ENCODE peak calls at places on chromosomes 11 and 22, in eight cellular contexts. One of them, this sample, is unnamed.

GRCh38 chr11:44904261-44905080 is 46.2 kb downstream of the TP53I11 start:
- DNase-seq in fibroblast of lung: no peak
- DNase-seq in Kasumi-1: no peak
- DNase-seq in Calu3: no peak
- DNase-seq in amniotic stem cell: no peak
- DNase-seq in activated naive CD8-positive, alpha-beta T cell treated with anti-CD3 and anti-CD28 coated beads, Interleukin-2, amount 50 U/mL, for 24 hours: no peak
- DNase-seq in NCI-H146: no peak
- DNase-seq in stimulated activated CD4-positive, alpha-beta T cell treated with anti-CD3 and anti-CD28 coated beads, Interleukin-1b, Interleukin-23, amount 100 ng/mL, for 24 hours: no peak
- DNase-seq in this sample: no peak

GRCh38 chr11:5123802-5124521 is 14.2 kb downstream of the OR52A5 start:
- DNase-seq in fibroblast of lung: peak; percentile 77
- DNase-seq in Kasumi-1: peak; percentile 67
- DNase-seq in Calu3: peak; percentile 68
- DNase-seq in amniotic stem cell: peak; percentile 36
- DNase-seq in activated naive CD8-positive, alpha-beta T cell treated with anti-CD3 and anti-CD28 coated beads, Interleukin-2, amount 50 U/mL, for 24 hours: peak; percentile 51
- DNase-seq in NCI-H146: peak; percentile 36
- DNase-seq in stimulated activated CD4-positive, alpha-beta T cell treated with anti-CD3 and anti-CD28 coated beads, Interleukin-1b, Interleukin-23, amount 100 ng/mL, for 24 hours: peak; percentile 7
- DNase-seq in this sample: peak; percentile 69

GRCh38 chr11:26344647-26345046 is 12.7 kb downstream of the ANO3 start:
- DNase-seq in fibroblast of lung: peak; percentile 59
- DNase-seq in Kasumi-1: no peak
- DNase-seq in Calu3: no peak
- DNase-seq in amniotic stem cell: no peak
- DNase-seq in activated naive CD8-positive, alpha-beta T cell treated with anti-CD3 and anti-CD28 coated beads, Interleukin-2, amount 50 U/mL, for 24 hours: no peak
- DNase-seq in NCI-H146: no peak
- DNase-seq in stimulated activated CD4-positive, alpha-beta T cell treated with anti-CD3 and anti-CD28 coated beads, Interleukin-1b, Interleukin-23, amount 100 ng/mL, for 24 hours: no peak
- DNase-seq in this sample: no peak

GRCh38 chr11:86627776-86628455 is 44.5 kb downstream of the ME3 start:
- DNase-seq in fibroblast of lung: no peak
- DNase-seq in Kasumi-1: no peak
- DNase-seq in Calu3: no peak
- DNase-seq in amniotic stem cell: no peak
- DNase-seq in activated naive CD8-positive, alpha-beta T cell treated with anti-CD3 and anti-CD28 coated beads, Interleukin-2, amount 50 U/mL, for 24 hours: no peak
- DNase-seq in NCI-H146: no peak
- DNase-seq in stimulated activated CD4-positive, alpha-beta T cell treated with anti-CD3 and anti-CD28 coated beads, Interleukin-1b, Interleukin-23, amount 100 ng/mL, for 24 hours: no peak
- DNase-seq in this sample: no peak

GRCh38 chr11:121575250-121575962 is 122.6 kb upstream of the SORL1-AS1 start:
- DNase-seq in fibroblast of lung: peak; percentile 89
- DNase-seq in Kasumi-1: no peak
- DNase-seq in Calu3: no peak
- DNase-seq in amniotic stem cell: no peak
- DNase-seq in activated naive CD8-positive, alpha-beta T cell treated with anti-CD3 and anti-CD28 coated beads, Interleukin-2, amount 50 U/mL, for 24 hours: no peak
- DNase-seq in NCI-H146: peak; percentile 84
- DNase-seq in stimulated activated CD4-positive, alpha-beta T cell treated with anti-CD3 and anti-CD28 coated beads, Interleukin-1b, Interleukin-23, amount 100 ng/mL, for 24 hours: no peak
- DNase-seq in this sample: no peak

GRCh38 chr11:47177846-47178245 is 1.2 kb upstream of the ARFGAP2 start:
- DNase-seq in fibroblast of lung: no peak
- DNase-seq in Kasumi-1: no peak
- DNase-seq in Calu3: no peak
- DNase-seq in amniotic stem cell: no peak
- DNase-seq in activated naive CD8-positive, alpha-beta T cell treated with anti-CD3 and anti-CD28 coated beads, Interleukin-2, amount 50 U/mL, for 24 hours: no peak
- DNase-seq in NCI-H146: no peak
- DNase-seq in stimulated activated CD4-positive, alpha-beta T cell treated with anti-CD3 and anti-CD28 coated beads, Interleukin-1b, Interleukin-23, amount 100 ng/mL, for 24 hours: no peak
- DNase-seq in this sample: no peak

GRCh38 chr11:113179181-113179701 is 135.1 kb upstream of the TTC12 start:
- DNase-seq in fibroblast of lung: no peak
- DNase-seq in Kasumi-1: no peak
- DNase-seq in Calu3: no peak
- DNase-seq in amniotic stem cell: no peak
- DNase-seq in activated naive CD8-positive, alpha-beta T cell treated with anti-CD3 and anti-CD28 coated beads, Interleukin-2, amount 50 U/mL, for 24 hours: no peak
- DNase-seq in NCI-H146: peak; percentile 87
- DNase-seq in stimulated activated CD4-positive, alpha-beta T cell treated with anti-CD3 and anti-CD28 coated beads, Interleukin-1b, Interleukin-23, amount 100 ng/mL, for 24 hours: no peak
- DNase-seq in this sample: no peak

GRCh38 chr22:21760640-21761039 is 25.0 kb upstream of the YPEL1 start:
- DNase-seq in fibroblast of lung: peak; percentile 94
- DNase-seq in Kasumi-1: peak; percentile 16
- DNase-seq in Calu3: no peak
- DNase-seq in amniotic stem cell: peak; percentile 19
- DNase-seq in activated naive CD8-positive, alpha-beta T cell treated with anti-CD3 and anti-CD28 coated beads, Interleukin-2, amount 50 U/mL, for 24 hours: no peak
- DNase-seq in NCI-H146: no peak
- DNase-seq in stimulated activated CD4-positive, alpha-beta T cell treated with anti-CD3 and anti-CD28 coated beads, Interleukin-1b, Interleukin-23, amount 100 ng/mL, for 24 hours: no peak
- DNase-seq in this sample: no peak

GRCh38 chr11:69217276-69218105 is 61.8 kb downstream of the SMIM38 start:
- DNase-seq in fibroblast of lung: peak; percentile 6
- DNase-seq in Kasumi-1: no peak
- DNase-seq in Calu3: peak; percentile 19
- DNase-seq in amniotic stem cell: no peak
- DNase-seq in activated naive CD8-positive, alpha-beta T cell treated with anti-CD3 and anti-CD28 coated beads, Interleukin-2, amount 50 U/mL, for 24 hours: no peak
- DNase-seq in NCI-H146: no peak
- DNase-seq in stimulated activated CD4-positive, alpha-beta T cell treated with anti-CD3 and anti-CD28 coated beads, Interleukin-1b, Interleukin-23, amount 100 ng/mL, for 24 hours: no peak
- DNase-seq in this sample: peak; percentile 66

GRCh38 chr11:74403607-74404006 is 5.4 kb upstream of the PGM2L1 start:
- DNase-seq in fibroblast of lung: no peak
- DNase-seq in Kasumi-1: no peak
- DNase-seq in Calu3: no peak
- DNase-seq in amniotic stem cell: no peak
- DNase-seq in activated naive CD8-positive, alpha-beta T cell treated with anti-CD3 and anti-CD28 coated beads, Interleukin-2, amount 50 U/mL, for 24 hours: no peak
- DNase-seq in NCI-H146: no peak
- DNase-seq in stimulated activated CD4-positive, alpha-beta T cell treated with anti-CD3 and anti-CD28 coated beads, Interleukin-1b, Interleukin-23, amount 100 ng/mL, for 24 hours: no peak
- DNase-seq in this sample: no peak

GRCh38 chr22:46295277-46295971 is 1.2 kb upstream of the GTSE1 start:
- DNase-seq in fibroblast of lung: no peak
- DNase-seq in Kasumi-1: no peak
- DNase-seq in Calu3: no peak
- DNase-seq in amniotic stem cell: no peak
- DNase-seq in activated naive CD8-positive, alpha-beta T cell treated with anti-CD3 and anti-CD28 coated beads, Interleukin-2, amount 50 U/mL, for 24 hours: no peak
- DNase-seq in NCI-H146: no peak
- DNase-seq in stimulated activated CD4-positive, alpha-beta T cell treated with anti-CD3 and anti-CD28 coated beads, Interleukin-1b, Interleukin-23, amount 100 ng/mL, for 24 hours: no peak
- DNase-seq in this sample: no peak

GRCh38 chr11:126181939-126182730 is 29.3 kb downstream of the RPUSD4 start:
- DNase-seq in fibroblast of lung: no peak
- DNase-seq in Kasumi-1: no peak
- DNase-seq in Calu3: no peak
- DNase-seq in amniotic stem cell: no peak
- DNase-seq in activated naive CD8-positive, alpha-beta T cell treated with anti-CD3 and anti-CD28 coated beads, Interleukin-2, amount 50 U/mL, for 24 hours: no peak
- DNase-seq in NCI-H146: no peak
- DNase-seq in stimulated activated CD4-positive, alpha-beta T cell treated with anti-CD3 and anti-CD28 coated beads, Interleukin-1b, Interleukin-23, amount 100 ng/mL, for 24 hours: no peak
- DNase-seq in this sample: no peak

GRCh38 chr22:23777776-23778575 is 5.3 kb downstream of the MMP11 start:
- DNase-seq in fibroblast of lung: no peak
- DNase-seq in Kasumi-1: no peak
- DNase-seq in Calu3: no peak
- DNase-seq in amniotic stem cell: no peak
- DNase-seq in activated naive CD8-positive, alpha-beta T cell treated with anti-CD3 and anti-CD28 coated beads, Interleukin-2, amount 50 U/mL, for 24 hours: no peak
- DNase-seq in NCI-H146: no peak
- DNase-seq in stimulated activated CD4-positive, alpha-beta T cell treated with anti-CD3 and anti-CD28 coated beads, Interleukin-1b, Interleukin-23, amount 100 ng/mL, for 24 hours: no peak
- DNase-seq in this sample: no peak

GRCh38 chr22:46421272-46421671 is 85.8 kb downstream of the TRMU start:
- DNase-seq in fibroblast of lung: no peak
- DNase-seq in Kasumi-1: no peak
- DNase-seq in Calu3: no peak
- DNase-seq in amniotic stem cell: no peak
- DNase-seq in activated naive CD8-positive, alpha-beta T cell treated with anti-CD3 and anti-CD28 coated beads, Interleukin-2, amount 50 U/mL, for 24 hours: peak; percentile 10
- DNase-seq in NCI-H146: peak; percentile 56
- DNase-seq in stimulated activated CD4-positive, alpha-beta T cell treated with anti-CD3 and anti-CD28 coated beads, Interleukin-1b, Interleukin-23, amount 100 ng/mL, for 24 hours: no peak
- DNase-seq in this sample: no peak

GRCh38 chr11:134517115-134517514 is 105.1 kb upstream of the B3GAT1 start:
- DNase-seq in fibroblast of lung: no peak
- DNase-seq in Kasumi-1: no peak
- DNase-seq in Calu3: no peak
- DNase-seq in amniotic stem cell: no peak
- DNase-seq in activated naive CD8-positive, alpha-beta T cell treated with anti-CD3 and anti-CD28 coated beads, Interleukin-2, amount 50 U/mL, for 24 hours: no peak
- DNase-seq in NCI-H146: no peak
- DNase-seq in stimulated activated CD4-positive, alpha-beta T cell treated with anti-CD3 and anti-CD28 coated beads, Interleukin-1b, Interleukin-23, amount 100 ng/mL, for 24 hours: no peak
- DNase-seq in this sample: no peak

GRCh38 chr22:47997052-47997568 is 1234.7 kb downstream of the TBC1D22A start:
- DNase-seq in fibroblast of lung: no peak
- DNase-seq in Kasumi-1: no peak
- DNase-seq in Calu3: no peak
- DNase-seq in amniotic stem cell: no peak
- DNase-seq in activated naive CD8-positive, alpha-beta T cell treated with anti-CD3 and anti-CD28 coated beads, Interleukin-2, amount 50 U/mL, for 24 hours: no peak
- DNase-seq in NCI-H146: peak; percentile 25
- DNase-seq in stimulated activated CD4-positive, alpha-beta T cell treated with anti-CD3 and anti-CD28 coated beads, Interleukin-1b, Interleukin-23, amount 100 ng/mL, for 24 hours: no peak
- DNase-seq in this sample: peak; percentile 20